ENCODE peak calls at places on chromosome 11, in six cellular contexts. W is OCI-LY7, G is fibroblast of lung, Q is H9, H is endothelial cell of umbilical vein, J is IMR-90. Z is an unnamed sample.

GRCh38 chr11:46248270-46249102 is 29.0 kb upstream of the CREB3L1 start:
- DNase-seq in W (no peak), G (peak; percentile 88), Q (peak; percentile 68), H (peak; percentile 33), J (peak; percentile 98), Z (peak; percentile 68)

GRCh38 chr11:83836883-83837654 is 550.9 kb upstream of the CCDC90B start:
- DNase-seq in W (peak; percentile 41), G (peak; percentile 51), Q (peak; percentile 79), H (peak; percentile 27), J (peak; percentile 50), Z (peak; percentile 74)

GRCh38 chr11:35464308-35464707 is 45.0 kb upstream of the SLC1A2 start:
- DNase-seq in W (no peak), G (peak; percentile 21), Q (no peak), H (no peak), J (no peak), Z (no peak)

GRCh38 chr11:28702450-28702790 is 594.2 kb downstream of the METTL15 start:
- DNase-seq in W (no peak), G (no peak), Q (no peak), H (no peak), J (no peak), Z (no peak)

GRCh38 chr11:61024938-61025818 is 53.7 kb downstream of the CD6 start:
- DNase-seq in W (no peak), G (no peak), Q (no peak), H (no peak), J (no peak), Z (no peak)

GRCh38 chr11:108664241-108664640 is 628 bp upstream of the DDX10 start:
- DNase-seq in W (no peak), G (no peak), Q (no peak), H (no peak), J (no peak), Z (no peak)

GRCh38 chr11:134575504-134576230 is 163.6 kb upstream of the B3GAT1 start:
- DNase-seq in W (no peak), G (no peak), Q (no peak), H (no peak), J (no peak), Z (no peak)

GRCh38 chr11:86068138-86068861 is 584 bp downstream of the PICALM start:
- DNase-seq in W (peak; percentile 66), G (no peak), Q (peak; percentile 37), H (peak; percentile 46), J (no peak), Z (peak; percentile 40)

GRCh38 chr11:325796-326591 is 5.3 kb upstream of the IFITM3 start:
- DNase-seq in W (no peak), G (no peak), Q (peak; percentile 26), H (no peak), J (no peak), Z (no peak)

GRCh38 chr11:10327254-10327653 is 22.4 kb downstream of the ADM start:
- DNase-seq in W (no peak), G (peak; percentile 89), Q (no peak), H (peak; percentile 82), J (peak; percentile 51), Z (no peak)

GRCh38 chr11:76885390-76886097 is 24.8 kb downstream of the ACER3 start:
- DNase-seq in W (no peak), G (peak; percentile 37), Q (no peak), H (peak; percentile 96), J (peak; percentile 49), Z (no peak)

GRCh38 chr11:112363527-112363926 is 102.9 kb upstream of the PLET1 start:
- DNase-seq in W (no peak), G (peak; percentile 77), Q (no peak), H (no peak), J (peak; percentile 60), Z (no peak)

GRCh38 chr11:83006877-83007330 is 64.8 kb downstream of the RAB30 start:
- DNase-seq in W (peak; percentile 25), G (no peak), Q (no peak), H (no peak), J (no peak), Z (no peak)

GRCh38 chr11:97893612-97894011 is 1127.1 kb upstream of the CNTN5 start:
- DNase-seq in W (no peak), G (no peak), Q (no peak), H (no peak), J (no peak), Z (no peak)

GRCh38 chr11:47395225-47396048 is 13.0 kb upstream of the SLC39A13 start:
- DNase-seq in W (no peak), G (no peak), Q (no peak), H (no peak), J (no peak), Z (no peak)

GRCh38 chr11:69650081-69650831 is 9.3 kb downstream of the CCND1 start:
- DNase-seq in W (no peak), G (no peak), Q (peak; percentile 25), H (no peak), J (no peak), Z (no peak)

GRCh38 chr11:123725995-123726655 is 15.3 kb downstream of the ZNF202 start:
- DNase-seq in W (no peak), G (no peak), Q (no peak), H (no peak), J (no peak), Z (no peak)
- H3K9me3 ChIP-seq in W (no peaks in the 10 kb centered on the region), G (no peaks in the 10 kb centered on the region), Q (no peaks in the 10 kb centered on the region), H (no peaks in the 10 kb centered on the region), J (peaks cover 2% of the 10 kb centered on the region), Z (no peaks in the 10 kb centered on the region)

GRCh38 chr11:16225623-16226022 is 130.7 kb downstream of the SOX6 start:
- DNase-seq in W (no peak), G (no peak), Q (no peak), H (no peak), J (no peak), Z (no peak)

GRCh38 chr11:16223558-16223957 is 132.8 kb downstream of the SOX6 start:
- DNase-seq in W (no peak), G (no peak), Q (no peak), H (peak; percentile 14), J (no peak), Z (no peak)

DNA sequence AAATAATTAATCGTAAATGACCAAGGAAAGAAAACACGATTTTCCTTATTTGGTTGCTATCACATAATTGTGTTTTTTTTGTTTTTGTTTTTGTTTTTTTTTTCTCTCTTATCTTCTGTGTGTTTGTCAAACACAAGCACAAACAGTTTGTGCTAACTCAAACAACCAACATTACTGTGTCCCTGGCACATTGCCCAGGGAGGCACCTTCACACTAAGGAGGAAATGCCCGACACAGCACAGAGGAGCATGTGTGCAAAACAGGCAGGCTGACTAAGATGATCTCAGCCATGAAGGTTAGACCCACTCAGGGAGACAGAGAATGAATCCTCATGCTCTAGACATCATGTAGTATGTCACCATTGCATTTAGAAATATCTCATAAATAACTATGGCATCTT is 130.1 kb downstream of the SOX6 start:
- DNase-seq in W (no peak), G (peak; percentile 31), Q (no peak), H (peak; percentile 64), J (peak; percentile 67), Z (peak; percentile 81)
- H2AFZ ChIP-seq in W (no peak overlapping the region), G (no peak overlapping the region), Q (no peak overlapping the region), H (peak overlapping the region; percentile 58), J (no peak overlapping the region), Z (no peak overlapping the region)

GRCh38 chr11:103727262-103727661 is 309.2 kb upstream of the DDI1 start:
- DNase-seq in W (no peak), G (no peak), Q (no peak), H (no peak), J (no peak), Z (no peak)
- H3K9me3 ChIP-seq in W (no peaks in the 10 kb centered on the region), G (no peaks in the 10 kb centered on the region), Q (peaks cover 15% of the 10 kb centered on the region), H (no peaks in the 10 kb centered on the region), J (no peaks in the 10 kb centered on the region), Z (no peaks in the 10 kb centered on the region)

GRCh38 chr11:117750916-117751773 is 45.9 kb downstream of the DSCAML1 start:
- DNase-seq in W (no peak), G (no peak), Q (no peak), H (no peak), J (no peak), Z (no peak)

GRCh38 chr11:117749541-117749910 is 47.5 kb downstream of the DSCAML1 start:
- DNase-seq in W (no peak), G (no peak), Q (no peak), H (no peak), J (no peak), Z (no peak)

GRCh38 chr11:117748771-117749540 is 48.1 kb downstream of the DSCAML1 start:
- DNase-seq in W (no peak), G (no peak), Q (no peak), H (no peak), J (no peak), Z (peak; percentile 17)

GRCh38 chr11:117752721-117753237 is 44.2 kb downstream of the DSCAML1 start:
- DNase-seq in W (no peak), G (no peak), Q (no peak), H (no peak), J (no peak), Z (no peak)

DNA sequence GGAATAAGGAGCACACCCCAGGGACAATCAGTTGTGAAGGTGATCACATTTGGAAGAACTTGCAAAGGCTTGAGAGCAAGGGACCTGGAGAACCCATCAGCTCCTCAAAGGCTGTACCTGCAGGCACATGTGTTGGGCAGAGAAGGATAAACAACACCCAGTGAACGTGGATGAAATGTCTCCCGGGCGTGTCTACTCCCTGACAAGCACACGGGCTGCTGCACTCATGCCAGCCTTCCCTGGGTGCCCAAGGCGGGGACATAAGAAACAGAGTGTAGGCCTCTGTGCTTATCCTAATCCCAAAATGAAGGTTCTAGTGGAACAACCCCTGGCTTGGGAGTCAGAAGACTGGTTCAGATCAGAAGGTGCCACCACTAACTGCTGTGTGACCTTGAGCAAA is 46.7 kb downstream of the DSCAML1 start:
- DNase-seq in W (no peak), G (no peak), Q (no peak), H (no peak), J (no peak), Z (no peak)
- H2AFZ ChIP-seq in W (no peak overlapping the region), G (no peak overlapping the region), Q (no peak overlapping the region), H (no peak overlapping the region), J (no peak overlapping the region), Z (no peak overlapping the region)

GRCh38 chr11:58774164-58774593 is 42.4 kb upstream of the GLYAT start:
- DNase-seq in W (no peak), G (no peak), Q (no peak), H (no peak), J (no peak), Z (no peak)

GRCh38 chr11:58771458-58771855 is 39.7 kb upstream of the GLYAT start:
- DNase-seq in W (no peak), G (no peak), Q (no peak), H (no peak), J (no peak), Z (no peak)

GRCh38 chr11:58776891-58777451 is 45.2 kb upstream of the GLYAT start:
- DNase-seq in W (no peak), G (no peak), Q (no peak), H (no peak), J (no peak), Z (no peak)

GRCh38 chr11:58772719-58773285 is 41.1 kb upstream of the GLYAT start:
- DNase-seq in W (no peak), G (no peak), Q (no peak), H (no peak), J (no peak), Z (no peak)

GRCh38 chr11:58775066-58775708 is 43.4 kb upstream of the GLYAT start:
- DNase-seq in W (no peak), G (no peak), Q (no peak), H (no peak), J (no peak), Z (no peak)
- H3K9me3 ChIP-seq in W (no peaks in the 10 kb centered on the region), G (no peaks in the 10 kb centered on the region), Q (peaks cover 26% of the 10 kb centered on the region), H (no peaks in the 10 kb centered on the region), J (no peaks in the 10 kb centered on the region), Z (no peaks in the 10 kb centered on the region)